ENCODE peak calls at places on chromosomes 4 and X, in six cellular contexts. S is AG09309, O is GM23338, Q is spleen, H is HFF-Myc, L is foreskin fibroblast. W is an unnamed sample.

GRCh38 chr4:186104895-186105720 is 604 bp downstream of the FAM149A start:
- DNase-seq in S (no peak), O (peak; percentile 52), Q (peak; percentile 79), H (no peak), L (no peak), W (no peak)

GRCh38 chrX:120839506-120839905 is 36.2 kb downstream of the CT47B1 start:
- DNase-seq in S (no peak), O (no peak), Q (no peak), H (no peak), L (peak; percentile 15), W (no peak)

GRCh38 chr4:27701563-27701962 is 840.9 kb downstream of the STIM2 start:
- DNase-seq in S (peak; percentile 43), O (no peak), Q (no peak), H (no peak), L (no peak), W (no peak)

GRCh38 chrX:150372280-150372679 is 9.2 kb downstream of the MAMLD1 start:
- DNase-seq in S (no peak), O (no peak), Q (no peak), H (no peak), L (no peak), W (no peak)

GRCh38 chr4:164251257-164251656 is 502.7 kb upstream of the SMIM31 start:
- DNase-seq in S (no peak), O (no peak), Q (no peak), H (no peak), L (no peak), W (no peak)

GRCh38 chr4:19455850-19456602 is 795.7 kb upstream of the SLIT2 start:
- DNase-seq in S (no peak), O (no peak), Q (no peak), H (no peak), L (no peak), W (no peak)

GRCh38 chrX:9188117-9188516 is 154.2 kb upstream of the FAM9B start:
- DNase-seq in S (no peak), O (no peak), Q (no peak), H (no peak), L (no peak), W (no peak)

GRCh38 chr4:68461790-68462189 is 14.5 kb downstream of the TMPRSS11E start:
- DNase-seq in S (no peak), O (no peak), Q (no peak), H (no peak), L (no peak), W (no peak)

GRCh38 chr4:186298034-186298647 is 32.2 kb downstream of the F11 start:
- DNase-seq in S (no peak), O (peak; percentile 73), Q (no peak), H (no peak), L (no peak), W (no peak)

GRCh38 chrX:39158801-39159657 is 357.8 kb downstream of the MID1IP1 start:
- DNase-seq in S (peak; percentile 42), O (no peak), Q (no peak), H (no peak), L (no peak), W (no peak)

GRCh38 chrX:21658152-21658737 is at the start of gene KLHL34:
- DNase-seq in S (no peak), O (peak; percentile 42), Q (peak; percentile 72), H (no peak), L (no peak), W (no peak)

GRCh38 chr4:70976251-70976650 is 17.2 kb upstream of the DCK start:
- DNase-seq in S (no peak), O (no peak), Q (no peak), H (no peak), L (no peak), W (no peak)

GRCh38 chr4:6892190-6892908 is 17.3 kb upstream of the TBC1D14 start:
- DNase-seq in S (no peak), O (peak; percentile 71), Q (peak; percentile 90), H (no peak), L (no peak), W (no peak)

GRCh38 chr4:139633661-139634060 is 32.0 kb upstream of the MGST2 start:
- DNase-seq in S (no peak), O (peak; percentile 64), Q (no peak), H (no peak), L (no peak), W (no peak)

GRCh38 chr4:52982246-52982950 is 120.3 kb downstream of the RASL11B start:
- DNase-seq in S (no peak), O (peak; percentile 66), Q (no peak), H (no peak), L (peak; percentile 40), W (no peak)

GRCh38 chrX:46653482-46653881 is 79.9 kb downstream of the CHST7 start:
- DNase-seq in S (no peak), O (peak; percentile 44), Q (no peak), H (no peak), L (no peak), W (no peak)

GRCh38 chr4:844752-845232 is 18.9 kb upstream of the CPLX1 start:
- DNase-seq in S (no peak), O (no peak), Q (peak; percentile 49), H (no peak), L (no peak), W (no peak)

GRCh38 chrX:489805-490204 is 103.1 kb upstream of the PPP2R3B start:
- DNase-seq in S (no peak), O (no peak), Q (peak; percentile 47), H (no peak), L (no peak), W (no peak)

GRCh38 chr4:120718979-120719566 is 203.5 kb downstream of the PRDM5 start:
- DNase-seq in S (no peak), O (peak; percentile 65), Q (no peak), H (no peak), L (peak; percentile 38), W (no peak)

GRCh38 chr4:120858776-120859175 is 63.8 kb downstream of the PRDM5 start:
- DNase-seq in S (no peak), O (no peak), Q (no peak), H (no peak), L (peak; percentile 75), W (no peak)

GRCh38 chr4:19293080-19293479 is 958.6 kb upstream of the SLIT2 start:
- DNase-seq in S (no peak), O (no peak), Q (no peak), H (no peak), L (no peak), W (no peak)

GRCh38 chr4:51963871-51964513 is 56.2 kb downstream of the LRRC66 start:
- DNase-seq in S (no peak), O (peak; percentile 6), Q (no peak), H (no peak), L (no peak), W (peak; percentile 70)

GRCh38 chr4:3513807-3514206 is 18.4 kb downstream of the LRPAP1 start:
- DNase-seq in S (no peak), O (no peak), Q (peak; percentile 68), H (no peak), L (no peak), W (no peak)

GRCh38 chr4:22385615-22386014 is 130.3 kb downstream of the ADGRA3 start:
- DNase-seq in S (peak; percentile 35), O (no peak), Q (no peak), H (peak; percentile 24), L (peak; percentile 57), W (no peak)

GRCh38 chrX:9308426-9308825 is 156.4 kb upstream of the TBL1X start:
- DNase-seq in S (no peak), O (no peak), Q (no peak), H (no peak), L (peak; percentile 8), W (no peak)

GRCh38 chr4:172177382-172177781 is 364.2 kb downstream of the GALNTL6 start:
- DNase-seq in S (no peak), O (no peak), Q (no peak), H (no peak), L (no peak), W (no peak)

GRCh38 chr4:139458999-139459398 is 5.1 kb downstream of the RAB33B start:
- DNase-seq in S (no peak), O (no peak), Q (no peak), H (no peak), L (no peak), W (no peak)

GRCh38 chr4:150117094-150117493 is 38.8 kb downstream of the DCLK2 start:
- DNase-seq in S (no peak), O (no peak), Q (no peak), H (no peak), L (no peak), W (no peak)

GRCh38 chr4:169254546-169254983 is 16.2 kb downstream of the SH3RF1 start:
- DNase-seq in S (peak; percentile 53), O (no peak), Q (no peak), H (peak; percentile 56), L (peak; percentile 86), W (peak; percentile 73)

GRCh38 chrX:54042609-54043010 is 1.7 kb downstream of the PHF8 start:
- DNase-seq in S (peak; percentile 14), O (peak; percentile 72), Q (peak; percentile 82), H (no peak), L (peak; percentile 60), W (no peak)
- H3K4me3 ChIP-seq in S (peak overlapping the region; percentile 60), O (peak overlapping the region; percentile 80), Q (peak overlapping the region; percentile 63), H (peak overlapping the region; percentile 71), L (peak overlapping the region; percentile 79), W (peak overlapping the region; percentile 79)

DNA sequence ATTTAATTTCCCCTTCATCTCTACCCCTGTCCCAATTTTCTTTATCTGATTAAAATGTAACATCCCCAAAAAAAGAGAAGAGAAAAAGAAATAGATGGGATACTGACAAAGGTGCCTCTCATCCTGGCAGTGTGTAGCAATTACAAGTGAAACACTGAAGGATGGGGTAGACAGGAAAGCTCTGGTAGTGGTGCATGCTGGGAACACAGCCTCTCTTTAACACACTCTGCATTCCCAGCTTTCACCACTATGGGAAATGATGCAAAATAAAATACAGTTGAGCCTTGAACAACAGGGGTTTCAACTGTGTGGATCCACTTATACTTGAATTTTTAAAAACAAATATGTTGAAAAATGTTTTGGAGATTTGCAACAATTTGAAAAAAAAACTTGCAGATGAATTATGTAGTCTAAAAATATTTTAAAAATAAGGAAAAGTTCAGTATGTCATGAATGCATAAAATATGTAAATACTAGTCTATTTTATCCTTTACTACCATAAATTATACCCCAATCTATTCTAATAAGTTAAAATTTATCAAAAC is 239.2 kb upstream of the DDX53 start:
- DNase-seq in S (no peak), O (peak; percentile 5), Q (no peak), H (no peak), L (no peak), W (no peak)
- TF ChIP-seq CTCF in S (no peak), O (peak; percentile 9), Q (no peak), H (no peak), L (no peak), W (no peak)

DNA sequence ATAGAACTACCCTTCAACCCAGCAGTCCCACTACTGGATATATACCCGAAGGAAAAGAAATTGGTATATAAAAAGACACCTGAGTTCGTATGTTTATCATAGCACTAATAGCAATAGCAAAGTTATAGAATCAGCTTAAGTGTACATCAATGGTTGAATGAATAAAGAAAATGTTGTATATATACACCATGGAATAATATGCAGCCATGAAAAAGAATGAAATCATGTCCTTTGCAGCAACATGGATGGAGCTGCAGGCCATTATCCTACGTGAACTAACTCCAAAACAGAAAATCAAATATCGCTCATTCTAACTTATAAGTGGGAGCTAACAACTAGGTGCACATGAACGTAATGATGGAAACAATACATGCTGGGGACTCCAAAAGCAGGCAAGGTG is 143.5 kb upstream of the GK2 start:
- DNase-seq in S (no peak), O (no peak), Q (no peak), H (no peak), L (no peak), W (no peak)
- H3K4me3 ChIP-seq in S (no peak overlapping the region), O (no peak overlapping the region), Q (no peak overlapping the region), H (no peak overlapping the region), L (no peak overlapping the region), W (no peak overlapping the region)

GRCh38 chrX:2819345-2820130 is 9.2 kb upstream of the GYG2 start:
- DNase-seq in S (peak; percentile 5), O (no peak), Q (no peak), H (no peak), L (no peak), W (no peak)
- TF ChIP-seq CTCF in S (peak; percentile 61), O (peak; percentile 45), Q (no peak), H (peak; percentile 27), L (peak; percentile 33), W (peak; percentile 36)